ENCODE peak calls at places on chromosomes 4 and X, in five cellular contexts. S is activated CD4-positive, alpha-beta T cell treated with anti-CD3 and anti-CD28 coated beads, Interleukin-2, amount 10 ng/mL, durations not matched to agents 7 days and 5 days; C is amniotic stem cell; P is NCI-H510A treated with DMSO at 0.1 percent for 48 hours; Z is NCI-H1694 treated with DMSO at 0.1 percent for 48 hours. L is an unnamed sample.

GRCh38 chr4:113835005-113835404 is 73.5 kb upstream of the CAMK2D start:
- DNase-seq in Z (no peak), P (no peak), S (no peak), C (no peak), L (no peak)

GRCh38 chrX:63350551-63350950 is 581 bp downstream of the SPIN4 start:
- DNase-seq in C (no peak), S (peak; percentile 11), Z (no peak), P (peak; percentile 42), L (peak; percentile 58)

GRCh38 chr4:91758487-91758886 is 545.3 kb upstream of the GRID2 start:
- DNase-seq in P (no peak), C (no peak), Z (no peak), S (no peak), L (no peak)

GRCh38 chrX:11953615-11954014 is 184.7 kb upstream of the FRMPD4 start:
- DNase-seq in Z (no peak), S (no peak), C (no peak), P (no peak), L (no peak)

GRCh38 chr4:2716236-2716635 is 39.9 kb downstream of the TNIP2 start:
- DNase-seq in Z (no peak), C (no peak), S (no peak), P (no peak), L (no peak)

GRCh38 chrX:74458738-74459137 is 37.4 kb downstream of the SLC16A2 start:
- DNase-seq in S (no peak), P (no peak), C (peak; percentile 9), Z (no peak), L (no peak)

GRCh38 chrX:22629105-22629725 is 356.5 kb downstream of the CBLL2 start:
- DNase-seq in C (no peak), P (no peak), S (no peak), Z (no peak), L (peak; percentile 2)

GRCh38 chrX:124293810-124294209 is 38.6 kb upstream of the TEX13D start:
- DNase-seq in Z (no peak), C (no peak), S (no peak), P (no peak), L (no peak)

GRCh38 chr4:53656421-53656981 is 65.2 kb upstream of the LNX1 start:
- DNase-seq in C (peak; percentile 42), P (no peak), Z (no peak), S (no peak), L (no peak)

GRCh38 chr4:185534850-185535761 is at the start of gene PDLIM3:
- DNase-seq in Z (no peak), P (peak; percentile 58), S (no peak), C (peak; percentile 16), L (peak; percentile 47)

GRCh38 chr4:25527044-25527443 is 128.6 kb upstream of the SLC34A2 start:
- DNase-seq in S (no peak), P (no peak), C (no peak), Z (no peak), L (no peak)

GRCh38 chrX:103628386-103629290 is at the start of gene TCEAL1:
- DNase-seq in C (no peak), P (peak; percentile 49), Z (peak; percentile 50), S (peak; percentile 43), L (peak; percentile 67)

GRCh38 chr4:44279469-44279868 is 169.1 kb downstream of the KCTD8 start:
- DNase-seq in C (no peak), S (no peak), Z (no peak), P (no peak), L (no peak)

GRCh38 chr4:128855656-128856055 is 46.2 kb downstream of the JADE1 start:
- DNase-seq in S (no peak), C (no peak), Z (no peak), P (no peak), L (no peak)

GRCh38 chrX:73812256-73812655 is 249.3 kb downstream of the CHIC1 start:
- DNase-seq in C (no peak), S (no peak), Z (no peak), P (no peak), L (no peak)

GRCh38 chr4:83664071-83664470 is 128.2 kb downstream of the GPAT3 start:
- DNase-seq in P (no peak), Z (no peak), S (no peak), C (no peak), L (peak; percentile 9)

GRCh38 chr4:2075987-2076907 is 17.1 kb downstream of the NAT8L start:
- DNase-seq in C (no peak), S (no peak), Z (no peak), P (no peak), L (no peak)

GRCh38 chrX:10726647-10727046 is 106.3 kb upstream of the MID1 start:
- DNase-seq in P (no peak), S (no peak), Z (no peak), C (peak; percentile 4), L (no peak)

GRCh38 chr4:93842512-93843252 is 14.1 kb downstream of the ATOH1 start:
- DNase-seq in P (no peak), Z (no peak), S (no peak), C (no peak), L (no peak)

GRCh38 chr4:20430555-20430954 is 178.8 kb downstream of the SLIT2 start:
- DNase-seq in S (no peak), Z (no peak), P (no peak), C (no peak), L (no peak)

GRCh38 chr4:68581382-68582338 is 5.5 kb upstream of the UGT2B17 start:
- DNase-seq in C (no peak), P (no peak), Z (no peak), S (no peak), L (no peak)

GRCh38 chr4:156763511-156763910 is 208.1 kb downstream of the PDGFC start:
- DNase-seq in S (no peak), C (no peak), P (peak; percentile 32), Z (peak; percentile 45), L (peak; percentile 4)

GRCh38 chr4:56183344-56183959 is 203.8 kb downstream of the AASDH start:
- DNase-seq in C (no peak), Z (no peak), S (no peak), P (peak; percentile 13), L (no peak)

GRCh38 chrX:42748067-42748850 is 29.7 kb downstream of the PPP1R2C start:
- DNase-seq in P (no peak), S (no peak), Z (no peak), C (peak; percentile 24), L (no peak)

GRCh38 chr4:90718926-90719325 is 591.7 kb downstream of the CCSER1 start:
- DNase-seq in Z (no peak), P (peak; percentile 59), C (no peak), S (no peak), L (no peak)

GRCh38 chr4:14415146-14415545 is 587.1 kb upstream of the CPEB2 start:
- DNase-seq in P (no peak), C (peak; percentile 10), S (no peak), Z (no peak), L (no peak)

GRCh38 chr4:41028392-41029076 is 185.8 kb downstream of the APBB2 start:
- DNase-seq in C (no peak), P (peak; percentile 34), Z (no peak), S (no peak), L (peak; percentile 55)

GRCh38 chr4:86846921-86847320 is 2.3 kb downstream of the SLC10A6 start:
- DNase-seq in C (no peak), Z (no peak), S (no peak), P (no peak), L (no peak)

GRCh38 chrX:136797787-136798186 is 17.1 kb upstream of the ARHGEF6 start:
- DNase-seq in P (no peak), C (no peak), S (no peak), Z (no peak), L (no peak)

GRCh38 chr4:27084685-27085356 is 224.2 kb downstream of the STIM2 start:
- DNase-seq in P (no peak), Z (peak; percentile 5), S (no peak), C (no peak), L (peak; percentile 44)

GRCh38 chrX:39214380-39215126 is 413.3 kb downstream of the MID1IP1 start:
- DNase-seq in Z (no peak), P (no peak), C (no peak), S (no peak), L (no peak)